ENCODE peak calls at places on chromosomes 5 and 9, in five cellular contexts. One of them, this sample, is unnamed.

GRCh38 chr5:180623411-180623834 is 26.0 kb downstream of the FLT4 start:
- DNase-seq in OCI-LY7: no peak
- DNase-seq in HCT116: no peak
- DNase-seq in endodermal cell: no peak
- DNase-seq in spleen: no peak
- DNase-seq in this sample: no peak

GRCh38 chr9:74770508-74771261 is 117.0 kb downstream of the TRPM6 start:
- DNase-seq in OCI-LY7: peak; percentile 71
- DNase-seq in HCT116: peak; percentile 47
- DNase-seq in endodermal cell: peak; percentile 94
- DNase-seq in spleen: peak; percentile 77
- DNase-seq in this sample: peak; percentile 31

GRCh38 chr5:93909356-93909755 is 168.0 kb upstream of the POU5F2 start:
- DNase-seq in OCI-LY7: no peak
- DNase-seq in HCT116: no peak
- DNase-seq in endodermal cell: no peak
- DNase-seq in spleen: no peak
- DNase-seq in this sample: no peak

GRCh38 chr9:126777733-126778132 is 27.1 kb upstream of the ZBTB43 start:
- DNase-seq in OCI-LY7: no peak
- DNase-seq in HCT116: no peak
- DNase-seq in endodermal cell: peak; percentile 88
- DNase-seq in spleen: no peak
- DNase-seq in this sample: no peak

GRCh38 chr9:135504262-135505229 is 4.1 kb downstream of the MRPS2 start:
- DNase-seq in OCI-LY7: peak; percentile 62
- DNase-seq in HCT116: peak; percentile 31
- DNase-seq in endodermal cell: peak; percentile 89
- DNase-seq in spleen: peak; percentile 82
- DNase-seq in this sample: peak; percentile 47

GRCh38 chr9:121819511-121820231 is 168.2 kb downstream of the DAB2IP start:
- DNase-seq in OCI-LY7: peak; percentile 24
- DNase-seq in HCT116: no peak
- DNase-seq in endodermal cell: peak; percentile 79
- DNase-seq in spleen: no peak
- DNase-seq in this sample: no peak

GRCh38 chr5:149157330-149157729 is 16.0 kb downstream of the ABLIM3 start:
- DNase-seq in OCI-LY7: no peak
- DNase-seq in HCT116: no peak
- DNase-seq in endodermal cell: no peak
- DNase-seq in spleen: no peak
- DNase-seq in this sample: no peak

GRCh38 chr9:75892168-75892901 is 1.9 kb downstream of the PCSK5 start:
- DNase-seq in OCI-LY7: no peak
- DNase-seq in HCT116: no peak
- DNase-seq in endodermal cell: peak; percentile 82
- DNase-seq in spleen: no peak
- DNase-seq in this sample: peak; percentile 5

GRCh38 chr5:149403923-149404745 is 25.0 kb upstream of the IL17B start:
- DNase-seq in OCI-LY7: no peak
- DNase-seq in HCT116: no peak
- DNase-seq in endodermal cell: no peak
- DNase-seq in spleen: no peak
- DNase-seq in this sample: no peak

GRCh38 chr5:71932649-71933338 is 174.5 kb upstream of the MAP1B start:
- DNase-seq in OCI-LY7: no peak
- DNase-seq in HCT116: peak; percentile 36
- DNase-seq in endodermal cell: peak; percentile 81
- DNase-seq in spleen: no peak
- DNase-seq in this sample: no peak

GRCh38 chr9:8717146-8717545 is 917.6 kb upstream of the DMAC1 start:
- DNase-seq in OCI-LY7: no peak
- DNase-seq in HCT116: no peak
- DNase-seq in endodermal cell: no peak
- DNase-seq in spleen: no peak
- DNase-seq in this sample: no peak

GRCh38 chr5:170498811-170499210 is 5.0 kb upstream of the KCNIP1 start:
- DNase-seq in OCI-LY7: no peak
- DNase-seq in HCT116: no peak
- DNase-seq in endodermal cell: no peak
- DNase-seq in spleen: no peak
- DNase-seq in this sample: no peak

GRCh38 chr9:33244150-33244784 is 4.3 kb downstream of the SPINK4 start:
- DNase-seq in OCI-LY7: no peak
- DNase-seq in HCT116: no peak
- DNase-seq in endodermal cell: no peak
- DNase-seq in spleen: peak; percentile 34
- DNase-seq in this sample: no peak
- H3K4me3 ChIP-seq in OCI-LY7: no peak overlapping the region
- H3K4me3 ChIP-seq in HCT116: no peak overlapping the region
- H3K4me3 ChIP-seq in endodermal cell: no peak overlapping the region
- H3K4me3 ChIP-seq in spleen: no peak overlapping the region
- H3K4me3 ChIP-seq in this sample: no peak overlapping the region

GRCh38 chr5:153952893-153953292 is 85.8 kb downstream of the FAM114A2 start:
- DNase-seq in OCI-LY7: no peak
- DNase-seq in HCT116: no peak
- DNase-seq in endodermal cell: no peak
- DNase-seq in spleen: no peak
- DNase-seq in this sample: no peak

GRCh38 chr5:153953411-153953810 is 85.3 kb downstream of the FAM114A2 start:
- DNase-seq in OCI-LY7: no peak
- DNase-seq in HCT116: no peak
- DNase-seq in endodermal cell: no peak
- DNase-seq in spleen: no peak
- DNase-seq in this sample: no peak

GRCh38 chr5:153957205-153957604 is 81.5 kb downstream of the FAM114A2 start:
- DNase-seq in OCI-LY7: no peak
- DNase-seq in HCT116: no peak
- DNase-seq in endodermal cell: no peak
- DNase-seq in spleen: no peak
- DNase-seq in this sample: no peak

GRCh38 chr5:153952057-153952456 is 86.7 kb downstream of the FAM114A2 start:
- DNase-seq in OCI-LY7: no peak
- DNase-seq in HCT116: no peak
- DNase-seq in endodermal cell: no peak
- DNase-seq in spleen: no peak
- DNase-seq in this sample: no peak
- H3K27ac ChIP-seq in OCI-LY7: no peak overlapping the region
- H3K27ac ChIP-seq in HCT116: no peak overlapping the region
- H3K27ac ChIP-seq in endodermal cell: no peak overlapping the region
- H3K27ac ChIP-seq in spleen: no peak overlapping the region
- H3K27ac ChIP-seq in this sample: no peak overlapping the region

GRCh38 chr9:133058051-133058450 is 3.7 kb upstream of the CEL start:
- DNase-seq in OCI-LY7: no peak
- DNase-seq in HCT116: no peak
- DNase-seq in endodermal cell: no peak
- DNase-seq in spleen: no peak
- DNase-seq in this sample: no peak

GRCh38 chr9:133057553-133057952 is 4.2 kb upstream of the CEL start:
- DNase-seq in OCI-LY7: no peak
- DNase-seq in HCT116: no peak
- DNase-seq in endodermal cell: no peak
- DNase-seq in spleen: no peak
- DNase-seq in this sample: no peak

GRCh38 chr9:133058550-133059320 is 3.0 kb upstream of the CEL start:
- DNase-seq in OCI-LY7: peak; percentile 50
- DNase-seq in HCT116: no peak
- DNase-seq in endodermal cell: no peak
- DNase-seq in spleen: no peak
- DNase-seq in this sample: peak; percentile 8

GRCh38 chr9:133060417-133060841 is 1.4 kb upstream of the CEL start:
- DNase-seq in OCI-LY7: peak; percentile 51
- DNase-seq in HCT116: no peak
- DNase-seq in endodermal cell: peak; percentile 88
- DNase-seq in spleen: no peak
- DNase-seq in this sample: no peak

GRCh38 chr9:133059623-133060022 is 2.2 kb upstream of the CEL start:
- DNase-seq in OCI-LY7: peak; percentile 29
- DNase-seq in HCT116: no peak
- DNase-seq in endodermal cell: peak; percentile 65
- DNase-seq in spleen: no peak
- DNase-seq in this sample: no peak
- H3K4me1 ChIP-seq in OCI-LY7: peaks cover 34% of the 10 kb centered on the region
- H3K4me1 ChIP-seq in HCT116: no peaks in the 10 kb centered on the region
- H3K4me1 ChIP-seq in endodermal cell: peaks cover 7% of the 10 kb centered on the region
- H3K4me1 ChIP-seq in spleen: peaks cover 14% of the 10 kb centered on the region
- H3K4me1 ChIP-seq in this sample: peaks cover 49% of the 10 kb centered on the region

DNA sequence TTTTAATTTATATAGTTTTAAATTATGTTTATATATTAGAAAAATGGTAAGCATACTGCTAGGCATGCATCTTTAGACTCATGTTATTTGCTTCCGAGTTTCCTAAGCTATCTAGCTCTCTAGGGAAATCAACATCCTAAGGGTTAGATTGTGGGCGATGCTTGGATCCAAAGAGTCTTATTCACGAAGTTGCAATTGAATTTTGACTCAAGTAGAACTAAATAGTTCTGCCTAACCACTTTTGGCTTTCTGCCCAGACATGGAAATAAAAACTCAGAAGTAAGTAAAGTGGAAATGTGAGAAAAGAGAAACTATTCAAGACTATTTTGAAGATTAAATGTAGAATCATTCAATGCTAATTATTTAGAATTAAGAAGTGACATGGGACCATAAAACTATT is 440.4 kb downstream of the CDH18 start:
- DNase-seq in OCI-LY7: no peak
- DNase-seq in HCT116: no peak
- DNase-seq in endodermal cell: no peak
- DNase-seq in spleen: no peak
- DNase-seq in this sample: no peak
- H3K4me3 ChIP-seq in OCI-LY7: no peak overlapping the region
- H3K4me3 ChIP-seq in HCT116: no peak overlapping the region
- H3K4me3 ChIP-seq in endodermal cell: no peak overlapping the region
- H3K4me3 ChIP-seq in spleen: no peak overlapping the region
- H3K4me3 ChIP-seq in this sample: no peak overlapping the region

GRCh38 chr5:132479073-132479811 is 11.3 kb downstream of the IRF1 start:
- DNase-seq in OCI-LY7: no peak
- DNase-seq in HCT116: no peak
- DNase-seq in endodermal cell: no peak
- DNase-seq in spleen: peak; percentile 22
- DNase-seq in this sample: no peak

GRCh38 chr5:132478498-132478855 is 12.1 kb downstream of the IRF1 start:
- DNase-seq in OCI-LY7: no peak
- DNase-seq in HCT116: no peak
- DNase-seq in endodermal cell: no peak
- DNase-seq in spleen: peak; percentile 58
- DNase-seq in this sample: no peak

GRCh38 chr5:132476853-132477729 is 13.5 kb downstream of the IRF1 start:
- DNase-seq in OCI-LY7: no peak
- DNase-seq in HCT116: no peak
- DNase-seq in endodermal cell: peak; percentile 60
- DNase-seq in spleen: peak; percentile 80
- DNase-seq in this sample: no peak

GRCh38 chr5:132475939-132476852 is 14.4 kb downstream of the IRF1 start:
- DNase-seq in OCI-LY7: no peak
- DNase-seq in HCT116: no peak
- DNase-seq in endodermal cell: no peak
- DNase-seq in spleen: peak; percentile 68
- DNase-seq in this sample: no peak

GRCh38 chr5:132477784-132478497 is 12.6 kb downstream of the IRF1 start:
- DNase-seq in OCI-LY7: no peak
- DNase-seq in HCT116: no peak
- DNase-seq in endodermal cell: no peak
- DNase-seq in spleen: peak; percentile 82
- DNase-seq in this sample: no peak
- H3K27ac ChIP-seq in OCI-LY7: no peak overlapping the region
- H3K27ac ChIP-seq in HCT116: no peak overlapping the region
- H3K27ac ChIP-seq in endodermal cell: no peak overlapping the region
- H3K27ac ChIP-seq in spleen: peak overlapping the region; percentile 65
- H3K27ac ChIP-seq in this sample: peak overlapping the region; percentile 47